ENCODE peak calls at places on chromosomes 1 and 21, in five cellular contexts. M is RCC 7860; A is amygdala; J is aorta; N is stimulated activated CD4-positive, alpha-beta T cell treated with anti-CD3 and anti-CD28 coated beads, Interleukin-2, amount 100 ng/mL, for 24 hours. F is an unnamed sample.
A peak's percentile ranks its signal among the peaks of the same experiment; 100 is the strongest.

GRCh38 chr1:61170328-61171238 is 88.2 kb downstream of the NFIA start:
- DNase-seq in A (no peak), N (no peak), J (no peak), M (no peak), F (no peak)

GRCh38 chr21:43864313-43864805 is 664 bp upstream of the AGPAT3 start:
- DNase-seq in N (peak; percentile 57), A (no peak), J (peak; percentile 85), M (no peak), F (no peak)

GRCh38 chr1:25819496-25820246 is at the start of gene MTFR1L:
- DNase-seq in A (peak; percentile 72), J (peak; percentile 96), M (peak; percentile 63), N (peak; percentile 96), F (peak; percentile 64)

GRCh38 chr1:182415789-182416188 is 15.3 kb upstream of the TEDDM1 start:
- DNase-seq in J (no peak), A (no peak), N (no peak), M (no peak), F (no peak)

GRCh38 chr1:31681421-31681820 is 22.4 kb downstream of the COL16A1 start:
- DNase-seq in M (no peak), A (no peak), N (no peak), J (no peak), F (no peak)

GRCh38 chr1:208917719-208918118 is 665.8 kb upstream of the CAMK1G start:
- DNase-seq in A (no peak), M (no peak), N (no peak), J (no peak), F (no peak)

GRCh38 chr1:27517907-27518718 is 28.1 kb upstream of the WASF2 start:
- DNase-seq in M (no peak), N (no peak), A (no peak), J (no peak), F (no peak)

GRCh38 chr1:231937013-231937754 is 310.6 kb downstream of the DISC1 start:
- DNase-seq in M (no peak), J (no peak), A (no peak), N (no peak), F (no peak)

GRCh38 chr21:40925481-40925880 is 78.5 kb upstream of the DSCAM start:
- DNase-seq in J (no peak), M (no peak), A (no peak), N (no peak), F (no peak)

F was measured in substantia nigra.